ENCODE peak calls at places on chromosome 6, in nine cellular contexts. X is cardiac muscle cell, J is suprapubic skin, P is IMR-90, R is tibial nerve, T is GM23338, Z is heart left ventricle, Q is GM23248, H is ovary. U is an unnamed sample.
A peak's percentile ranks its signal among the peaks of the same experiment; 100 is the strongest.

GRCh38 chr6:47379328-47379727 is 69.6 kb upstream of the TNFRSF21 start:
- DNase-seq in P (no peak), Q (peak; percentile 28), X (peak; percentile 82), R (no peak), Z (no peak), T (no peak), H (no peak), J (no peak), U (no peak)

GRCh38 chr6:170415318-170415717 is 108.8 kb downstream of the FAM120B start:
- DNase-seq in Z (no peak), Q (no peak), H (no peak), X (no peak), P (no peak), T (no peak), J (no peak), R (no peak), U (no peak)

GRCh38 chr6:99119109-99120031 is 171.6 kb upstream of the FBXL4 start:
- DNase-seq in H (no peak), P (peak; percentile 39), Z (no peak), J (no peak), T (peak; percentile 81), Q (peak; percentile 62), X (peak; percentile 52), R (peak; percentile 14), U (peak; percentile 42)

GRCh38 chr6:45630314-45630713 is 252.6 kb upstream of the SUPT3H start:
- DNase-seq in T (no peak), R (no peak), P (no peak), Q (peak; percentile 39), J (no peak), Z (no peak), X (no peak), H (no peak), U (no peak)

GRCh38 chr6:16625319-16626240 is 135.7 kb downstream of the ATXN1 start:
- DNase-seq in T (no peak), P (peak; percentile 28), X (no peak), Q (peak; percentile 22), J (no peak), R (no peak), Z (no peak), H (no peak), U (no peak)

GRCh38 chr6:54992789-54993188 is 146.2 kb downstream of the FAM83B start:
- DNase-seq in Q (peak; percentile 14), T (peak; percentile 68), X (peak; percentile 24), R (no peak), Z (no peak), H (no peak), P (peak; percentile 4), J (no peak), U (peak; percentile 18)

GRCh38 chr6:73566954-73567591 is 46.2 kb upstream of the EEF1A1 start:
- DNase-seq in T (peak; percentile 37), R (peak; percentile 67), Q (peak; percentile 95), Z (peak; percentile 81), J (peak; percentile 85), X (peak; percentile 66), P (peak; percentile 35), H (no peak), U (peak; percentile 94)

GRCh38 chr6:20235041-20235440 is 22.8 kb upstream of the MBOAT1 start:
- DNase-seq in Z (no peak), P (no peak), J (no peak), H (no peak), X (no peak), R (no peak), Q (no peak), T (no peak), U (no peak)

GRCh38 chr6:109082178-109082577 is 12.5 kb downstream of the SESN1 start:
- DNase-seq in Z (no peak), P (peak; percentile 69), J (no peak), H (no peak), T (peak; percentile 57), X (peak; percentile 39), R (no peak), Q (peak; percentile 81), U (no peak)

GRCh38 chr6:20943922-20944321 is 409.7 kb downstream of the CDKAL1 start:
- DNase-seq in H (no peak), Z (no peak), P (no peak), T (no peak), J (no peak), R (no peak), Q (no peak), X (no peak), U (no peak)

GRCh38 chr6:20705741-20706140 is 171.5 kb downstream of the CDKAL1 start:
- DNase-seq in R (no peak), J (no peak), Z (no peak), Q (no peak), H (no peak), X (no peak), P (no peak), T (no peak), U (no peak)

GRCh38 chr6:167788531-167788903 is 38.2 kb upstream of the AFDN start:
- DNase-seq in X (no peak), P (no peak), Q (no peak), Z (no peak), H (no peak), T (no peak), R (no peak), J (no peak), U (no peak)

DNA sequence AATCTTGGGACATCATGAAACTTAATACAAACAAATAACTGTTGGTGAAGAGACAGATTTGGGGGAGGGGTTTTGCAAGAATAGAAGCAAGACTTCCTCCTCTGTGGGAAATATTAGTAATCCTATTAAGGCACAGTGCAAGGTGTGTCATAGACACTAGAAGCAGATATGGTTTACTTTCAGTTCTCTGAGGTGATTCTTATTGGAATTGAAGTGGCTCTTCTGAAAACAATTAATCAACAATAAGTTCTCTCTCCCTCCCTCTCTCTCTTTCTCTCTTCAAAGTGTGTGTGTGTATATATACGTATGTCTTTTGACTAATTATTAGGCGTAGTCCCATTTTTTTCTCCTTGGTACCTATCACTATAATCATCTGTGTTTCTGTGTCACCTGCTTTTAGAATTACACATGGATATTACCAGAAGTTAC is 99.8 kb downstream of the HIVEP2 start:
- DNase-seq in R (no peak), P (no peak), Q (peak; percentile 71), H (no peak), Z (no peak), X (no peak), T (no peak), J (no peak), U (no peak)
- H3K4me1 ChIP-seq in R (peaks cover 80% of the 10 kb centered on the region), P (peaks cover 20% of the 10 kb centered on the region), Q (peaks cover 88% of the 10 kb centered on the region), H (peaks cover 11% of the 10 kb centered on the region), Z (peaks cover 79% of the 10 kb centered on the region), X (peaks cover 36% of the 10 kb centered on the region), T (peaks cover 59% of the 10 kb centered on the region), J (peaks cover 70% of the 10 kb centered on the region), U (peaks cover 15% of the 10 kb centered on the region)

DNA sequence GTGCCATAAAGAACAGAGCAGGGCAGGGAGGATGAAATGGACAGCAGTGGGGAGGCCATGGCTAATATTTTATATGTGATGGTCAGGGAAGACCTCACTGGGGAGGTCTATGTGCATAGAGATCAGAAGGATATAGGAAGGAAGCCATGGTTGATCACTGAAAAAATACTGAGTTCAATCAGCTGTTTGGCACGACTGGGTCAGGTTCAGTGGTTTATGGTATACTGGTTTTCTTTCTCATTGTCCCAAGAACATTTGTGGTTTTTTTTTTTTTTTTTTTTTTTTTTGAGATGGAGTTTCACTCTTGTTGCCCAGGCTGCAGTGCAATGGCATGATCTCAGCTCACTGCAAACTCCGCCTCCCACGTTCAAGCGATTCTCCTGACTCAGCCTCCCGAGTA is 78.3 kb upstream of the TIAM2 start:
- DNase-seq in H (no peak), Q (no peak), Z (no peak), P (no peak), T (no peak), X (no peak), R (no peak), J (no peak), U (no peak)
- H3K4me3 ChIP-seq in H (no peak overlapping the region), Q (no peak overlapping the region), Z (no peak overlapping the region), P (no peak overlapping the region), T (no peak overlapping the region), X (no peak overlapping the region), R (no peak overlapping the region), J (no peak overlapping the region), U (no peak overlapping the region)

GRCh38 chr6:36122495-36123269 is 7.6 kb upstream of the MAPK13 start:
- DNase-seq in R (no peak), Q (no peak), H (no peak), Z (no peak), T (no peak), J (no peak), P (no peak), X (no peak), U (peak; percentile 9)
- H3K4me1 ChIP-seq in R (peaks cover 32% of the 10 kb centered on the region), Q (peaks cover 25% of the 10 kb centered on the region), H (no peaks in the 10 kb centered on the region), Z (peaks cover 13% of the 10 kb centered on the region), T (peaks cover 12% of the 10 kb centered on the region), J (peaks cover 42% of the 10 kb centered on the region), P (peaks cover 18% of the 10 kb centered on the region), X (peaks cover 6% of the 10 kb centered on the region), U (peaks cover 18% of the 10 kb centered on the region)

GRCh38 chr6:116057766-116058165 is 2.9 kb downstream of the FRK start:
- DNase-seq in R (no peak), H (no peak), P (no peak), X (no peak), J (no peak), T (no peak), Z (no peak), Q (no peak), U (no peak)
- H3K4me3 ChIP-seq in R (no peak overlapping the region), H (no peak overlapping the region), P (no peak overlapping the region), X (no peak overlapping the region), J (no peak overlapping the region), T (no peak overlapping the region), Z (no peak overlapping the region), Q (no peak overlapping the region), U (peak overlapping the region; percentile 12)

DNA sequence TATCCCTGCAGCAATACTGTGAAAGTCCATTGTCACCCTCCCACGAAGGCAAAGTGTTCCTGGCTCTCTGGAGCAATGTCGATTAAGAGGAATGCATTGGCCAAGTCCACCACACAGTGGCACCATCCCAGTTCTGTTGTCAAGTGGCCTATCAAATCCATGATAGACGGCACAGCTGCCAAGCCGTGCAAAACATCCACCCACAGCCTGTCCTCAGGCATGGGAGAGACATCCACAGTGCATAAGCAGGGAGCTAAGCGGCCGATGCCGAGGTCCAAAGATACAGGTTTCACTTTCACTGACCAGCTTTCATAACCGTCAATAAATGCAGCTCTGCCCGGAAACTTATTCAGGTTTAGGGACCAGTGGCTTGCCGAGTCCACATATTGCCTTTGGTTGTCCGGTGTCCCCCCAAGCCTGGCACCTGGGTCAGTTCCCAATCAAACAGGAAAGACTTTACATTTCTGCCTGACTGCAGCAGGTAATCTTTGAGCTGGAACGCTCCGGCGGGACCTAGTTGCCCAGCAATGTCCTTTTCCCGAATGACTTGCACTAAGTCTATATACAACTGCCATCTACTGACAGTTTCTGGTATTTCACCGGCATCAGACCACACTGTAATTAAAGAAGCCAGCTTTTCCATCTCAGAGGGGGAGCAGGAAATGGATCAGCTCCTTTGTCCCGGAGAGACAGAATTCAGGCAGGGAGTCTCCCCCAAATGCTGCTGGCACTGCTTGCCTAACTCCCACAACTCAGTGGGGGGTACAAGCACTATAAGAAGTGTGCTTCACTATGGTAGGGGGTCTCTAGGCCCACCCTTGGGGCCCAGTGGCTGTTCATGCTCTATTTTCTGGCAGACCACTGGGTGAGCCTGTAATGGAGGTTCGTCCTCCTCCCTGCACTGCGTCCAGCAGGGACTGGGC is 6.3 kb downstream of the ZKSCAN3 start:
- DNase-seq in P (peak; percentile 91), T (peak; percentile 96), Z (peak; percentile 78), Q (peak; percentile 91), J (peak; percentile 86), R (peak; percentile 99), H (peak; percentile 72), X (peak; percentile 93), U (peak; percentile 77)
- H3K4me1 ChIP-seq in P (peaks cover 15% of the 10 kb centered on the region), T (peaks cover 8% of the 10 kb centered on the region), Z (peaks cover 25% of the 10 kb centered on the region), Q (peaks cover 4% of the 10 kb centered on the region), J (peaks cover 33% of the 10 kb centered on the region), R (peaks cover 49% of the 10 kb centered on the region), H (peaks cover 4% of the 10 kb centered on the region), X (peaks cover 6% of the 10 kb centered on the region), U (peaks cover 16% of the 10 kb centered on the region)

U was measured in Caco-2.